ENCODE peak calls at places on chromosomes 11 and 22, in five cellular contexts. R is brain microvascular endothelial cell, L is body of pancreas, N is left ventricle myocardium inferior, S is pancreas. G is an unnamed sample. For H3K27me3, the result is how much of the 10 kb centered on the place peaks cover.

GRCh38 chr11:76642341-76642740 is 28.2 kb downstream of the LRRC32 start:
- DNase-seq in S (no peak), R (no peak), N (no peak), L (no peak), G (no peak)

GRCh38 chr11:1099519-1100355 is 25.1 kb downstream of the MUC2 start:
- DNase-seq in L (no peak), N (no peak), S (peak), R (no peak), G (no peak)

GRCh38 chr22:43820671-43821305 is 8.7 kb upstream of the EFCAB6 start:
- DNase-seq in L (no peak), R (no peak), N (no peak), S (no peak), G (no peak)

GRCh38 chr11:35030716-35031213 is 108.2 kb upstream of the CD44 start:
- DNase-seq in L (peak), N (peak), S (no peak), R (peak), G (peak)

GRCh38 chr22:42388130-42388797 is 43.9 kb downstream of the NFAM1 start:
- DNase-seq in R (no peak), S (peak), L (peak), N (no peak), G (peak)

GRCh38 chr22:37401861-37402506 is 25.3 kb downstream of the ELFN2 start:
- DNase-seq in S (no peak), R (no peak), N (no peak), L (no peak), G (no peak)

GRCh38 chr11:77517753-77518152 is 43.9 kb upstream of the PAK1 start:
- DNase-seq in S (no peak), N (no peak), L (no peak), R (no peak), G (no peak)

GRCh38 chr11:129372609-129373488 is 2.8 kb upstream of the BARX2 start:
- DNase-seq in N (no peak), S (peak), L (no peak), R (no peak), G (no peak)

GRCh38 chr22:31093090-31093850 is 12.2 kb downstream of the SMTN start:
- DNase-seq in L (no peak), R (no peak), S (no peak), N (peak), G (no peak)

GRCh38 chr11:16278986-16279385 is 77.4 kb downstream of the SOX6 start:
- DNase-seq in S (no peak), R (no peak), L (no peak), N (no peak), G (no peak)

GRCh38 chr11:90774727-90775572 is 552.1 kb upstream of the CHORDC1 start:
- DNase-seq in S (no peak), N (no peak), R (no peak), L (no peak), G (peak)

GRCh38 chr22:27612075-27612474 is 189.5 kb downstream of the MN1 start:
- DNase-seq in N (no peak), S (no peak), R (no peak), L (no peak), G (peak)

GRCh38 chr11:69496202-69496557 is 14.7 kb downstream of the LINC01488 start:
- DNase-seq in L (no peak), S (peak), R (no peak), N (peak), G (no peak)

GRCh38 chr11:63766501-63767270 is 1.9 kb downstream of the ZFTA start:
- DNase-seq in L (no peak), R (no peak), N (no peak), S (no peak), G (no peak)

GRCh38 chr11:2263012-2263565 is 7.3 kb downstream of the ASCL2 start:
- DNase-seq in L (no peak), R (no peak), N (no peak), S (no peak), G (no peak)
- H3K27me3 ChIP-seq in L (under half), R (under half), N (half or more), S (under half), G (under half)

GRCh38 chr22:46539169-46539568 is 1.7 kb upstream of the CELSR1 start:
- DNase-seq in L (no peak), N (no peak), R (no peak), S (no peak), G (no peak)
- H3K4me3 ChIP-seq in L (no peak), N (peak), R (peak), S (no peak), G (no peak)

DNA sequence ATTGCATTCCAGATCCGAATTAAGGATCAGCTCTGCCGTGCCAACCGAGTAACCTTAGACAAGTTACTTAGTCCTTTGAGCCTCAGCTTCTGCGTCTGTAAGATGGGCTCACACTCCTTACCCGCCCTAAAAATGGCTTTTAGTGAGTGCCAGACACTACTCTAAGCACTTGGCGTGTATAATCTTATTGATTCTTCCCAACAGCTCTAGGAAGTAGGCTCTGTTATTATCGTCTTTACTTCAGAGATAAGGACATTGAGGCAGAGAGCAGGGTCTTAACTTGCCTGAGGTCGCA is 21.7 kb upstream of the ROBO3 start:
- DNase-seq in R (no peak), S (no peak), N (no peak), L (no peak), G (no peak)
- H3K27me3 ChIP-seq in R (half or more), S (under half), N (half or more), L (half or more), G (under half)

GRCh38 chr11:114296979-114297372 is 777 bp downstream of the NNMT start:
- DNase-seq in S (no peak), R (no peak), L (no peak), N (no peak), G (no peak)
- H3K4me3 ChIP-seq in S (peak), R (peak), L (no peak), N (peak), G (peak)

GRCh38 chr11:32427616-32427934 is 7.8 kb downstream of the WT1 start:
- DNase-seq in S (no peak), R (no peak), N (no peak), L (no peak), G (no peak)

GRCh38 chr11:32428665-32429293 is 6.6 kb downstream of the WT1 start:
- DNase-seq in L (no peak), R (no peak), N (no peak), S (no peak), G (no peak)

GRCh38 chr11:32429477-32429876 is 5.9 kb downstream of the WT1 start:
- DNase-seq in L (no peak), N (no peak), S (no peak), R (no peak), G (no peak)

GRCh38 chr11:32426819-32427615 is 8.3 kb downstream of the WT1 start:
- DNase-seq in L (no peak), R (no peak), N (peak), S (no peak), G (no peak)

GRCh38 chr11:32427935-32428664 is 7.2 kb downstream of the WT1 start:
- DNase-seq in L (no peak), R (no peak), N (no peak), S (no peak), G (no peak)
- H3K27me3 ChIP-seq in L (under half), R (half or more), N (half or more), S (under half), G (under half)

DNA sequence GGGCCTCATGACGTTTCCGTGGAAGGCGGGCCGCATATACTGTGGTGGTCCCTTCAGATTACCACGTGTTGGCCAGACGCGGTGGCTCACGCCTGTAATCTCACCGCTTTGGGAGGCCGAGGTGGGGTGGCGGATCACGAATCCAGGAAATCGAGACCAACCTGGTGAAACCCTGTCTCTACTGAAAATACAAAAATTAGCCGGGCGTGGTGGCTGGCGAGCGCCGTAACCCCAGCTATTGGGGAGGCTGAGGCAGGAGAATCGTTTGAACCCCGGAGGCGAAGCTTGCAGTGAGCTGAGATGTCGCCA is 853 bp upstream of the DENND6B start:
- DNase-seq in L (no peak), N (no peak), R (no peak), S (no peak), G (no peak)
- H3K4me3 ChIP-seq in L (peak), N (peak), R (peak), S (peak), G (peak)

DNA sequence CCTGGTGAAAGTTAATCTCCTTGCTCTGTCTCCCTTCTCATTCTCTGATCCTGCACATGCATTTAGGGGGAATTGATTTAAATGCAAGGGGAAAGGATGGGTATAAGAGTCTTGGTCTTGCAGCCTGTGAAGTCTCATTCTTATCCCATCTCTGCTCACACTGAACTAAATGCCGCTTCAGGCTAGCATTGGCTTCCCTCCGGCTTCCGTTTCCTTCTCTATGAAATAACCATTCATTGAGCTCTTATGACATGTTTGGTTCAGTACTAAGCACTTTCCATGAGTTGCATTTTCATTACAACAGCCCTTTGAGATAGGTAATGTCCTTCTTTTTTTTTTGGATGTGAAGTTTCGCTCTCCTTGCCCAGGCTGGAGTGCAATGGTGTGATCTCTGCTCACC is 5.6 kb downstream of the ZBTB16 start:
- DNase-seq in L (no peak), S (no peak), N (no peak), R (no peak), G (no peak)
- H3K27me3 ChIP-seq in L (under half), S (under half), N (under half), R (under half), G (under half)

DNA sequence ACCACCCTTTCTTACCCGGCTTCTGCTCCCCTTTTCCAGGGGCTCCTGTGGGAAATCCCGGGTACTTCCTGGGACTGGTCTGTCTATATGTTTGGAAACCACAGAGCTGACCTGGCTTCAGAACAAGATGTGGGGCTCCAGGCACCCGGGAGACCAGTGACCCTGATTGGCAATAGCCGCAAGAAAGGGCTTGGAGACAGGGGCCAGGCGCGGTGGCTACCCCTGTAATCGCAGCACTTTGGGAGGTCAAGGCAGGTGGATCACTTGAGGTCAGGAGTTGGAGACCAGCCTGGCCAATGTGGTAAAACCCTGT is 3.2 kb upstream of the NEAT1 start:
- DNase-seq in N (peak), S (peak), L (no peak), R (no peak), G (no peak)
- H3K4me3 ChIP-seq in N (peak), S (no peak), L (no peak), R (peak), G (peak)

DNA sequence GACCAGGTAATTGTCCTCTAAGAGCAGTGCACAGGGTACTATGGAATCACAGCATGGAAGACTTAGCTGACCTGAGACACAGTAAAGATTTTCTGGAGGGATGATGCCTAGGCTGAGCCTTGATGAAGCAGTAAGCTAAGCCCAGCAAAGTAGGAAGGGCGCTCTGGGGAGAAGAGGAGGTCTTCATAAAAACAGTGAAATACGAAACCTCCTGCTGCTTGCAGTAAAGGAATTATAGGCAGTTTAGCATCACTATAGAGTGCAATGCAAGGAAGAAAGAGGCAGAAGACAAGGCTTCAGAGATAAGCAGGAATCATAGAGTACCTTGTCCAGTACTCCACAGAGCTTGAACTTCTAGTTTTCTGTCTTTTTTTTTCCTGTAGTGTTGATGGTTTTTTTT is 555.7 kb upstream of the CADM1 start:
- DNase-seq in N (no peak), L (no peak), S (no peak), R (no peak), G (no peak)
- H3K27me3 ChIP-seq in N (half or more), L (under half), S (under half), R (under half), G (under half)